ENCODE peak calls at places on chromosomes 5 and 9, in ten cellular contexts. One of them, this sample, is unnamed.

GRCh38 chr9:134551657-134552348 is 89.8 kb upstream of the COL5A1 start:
- DNase-seq in A549: peak
- DNase-seq in small intestine: no peak
- DNase-seq in CD8-positive, alpha-beta memory T cell: no peak
- DNase-seq in kidney: peak
- DNase-seq in CD4-positive, alpha-beta memory T cell: no peak
- DNase-seq in naive thymus-derived CD4-positive, alpha-beta T cell: no peak
- DNase-seq in prostate gland: no peak
- DNase-seq in upper lobe of right lung: no peak
- DNase-seq in left lung: peak
- DNase-seq in this sample: no peak

GRCh38 chr5:45826055-45826454 is 129.9 kb upstream of the HCN1 start:
- DNase-seq in A549: no peak
- DNase-seq in naive thymus-derived CD4-positive, alpha-beta T cell: no peak
- DNase-seq in upper lobe of right lung: no peak
- DNase-seq in left lung: no peak
- DNase-seq in CD4-positive, alpha-beta memory T cell: no peak
- DNase-seq in prostate gland: no peak
- DNase-seq in small intestine: no peak
- DNase-seq in kidney: no peak
- DNase-seq in CD8-positive, alpha-beta memory T cell: no peak
- DNase-seq in this sample: no peak

GRCh38 chr5:116361171-116361967 is 213.3 kb downstream of the SEMA6A start:
- DNase-seq in left lung: peak
- DNase-seq in upper lobe of right lung: peak
- DNase-seq in A549: no peak
- DNase-seq in small intestine: peak
- DNase-seq in CD4-positive, alpha-beta memory T cell: no peak
- DNase-seq in prostate gland: peak
- DNase-seq in kidney: peak
- DNase-seq in naive thymus-derived CD4-positive, alpha-beta T cell: no peak
- DNase-seq in CD8-positive, alpha-beta memory T cell: no peak
- DNase-seq in this sample: no peak

GRCh38 chr9:21609506-21609905 is 127.4 kb upstream of the IFNE start:
- DNase-seq in upper lobe of right lung: no peak
- DNase-seq in naive thymus-derived CD4-positive, alpha-beta T cell: no peak
- DNase-seq in prostate gland: no peak
- DNase-seq in left lung: no peak
- DNase-seq in CD4-positive, alpha-beta memory T cell: no peak
- DNase-seq in A549: no peak
- DNase-seq in kidney: no peak
- DNase-seq in small intestine: no peak
- DNase-seq in CD8-positive, alpha-beta memory T cell: no peak
- DNase-seq in this sample: no peak

GRCh38 chr5:105554613-105555169 is 1992.1 kb upstream of the NUDT12 start:
- DNase-seq in left lung: no peak
- DNase-seq in CD4-positive, alpha-beta memory T cell: no peak
- DNase-seq in naive thymus-derived CD4-positive, alpha-beta T cell: no peak
- DNase-seq in prostate gland: no peak
- DNase-seq in kidney: no peak
- DNase-seq in A549: no peak
- DNase-seq in upper lobe of right lung: no peak
- DNase-seq in CD8-positive, alpha-beta memory T cell: no peak
- DNase-seq in small intestine: no peak
- DNase-seq in this sample: no peak

GRCh38 chr5:141513021-141513626 is 24.2 kb downstream of the PCDHGC5 start:
- DNase-seq in A549: no peak
- DNase-seq in small intestine: no peak
- DNase-seq in CD4-positive, alpha-beta memory T cell: peak
- DNase-seq in naive thymus-derived CD4-positive, alpha-beta T cell: no peak
- DNase-seq in left lung: peak
- DNase-seq in kidney: peak
- DNase-seq in upper lobe of right lung: no peak
- DNase-seq in CD8-positive, alpha-beta memory T cell: peak
- DNase-seq in prostate gland: peak
- DNase-seq in this sample: peak

GRCh38 chr9:134659688-134660131 is 18.1 kb downstream of the COL5A1 start:
- DNase-seq in CD8-positive, alpha-beta memory T cell: no peak
- DNase-seq in A549: no peak
- DNase-seq in upper lobe of right lung: peak
- DNase-seq in kidney: peak
- DNase-seq in left lung: peak
- DNase-seq in prostate gland: no peak
- DNase-seq in naive thymus-derived CD4-positive, alpha-beta T cell: no peak
- DNase-seq in small intestine: no peak
- DNase-seq in CD4-positive, alpha-beta memory T cell: no peak
- DNase-seq in this sample: no peak

GRCh38 chr9:111232997-111233790 is 96.8 kb downstream of the OR2K2 start:
- DNase-seq in kidney: no peak
- DNase-seq in upper lobe of right lung: no peak
- DNase-seq in CD4-positive, alpha-beta memory T cell: no peak
- DNase-seq in left lung: no peak
- DNase-seq in CD8-positive, alpha-beta memory T cell: no peak
- DNase-seq in prostate gland: no peak
- DNase-seq in naive thymus-derived CD4-positive, alpha-beta T cell: no peak
- DNase-seq in A549: no peak
- DNase-seq in small intestine: no peak
- DNase-seq in this sample: no peak

GRCh38 chr5:38554860-38555259 is 1.6 kb downstream of the LIFR start:
- DNase-seq in CD8-positive, alpha-beta memory T cell: no peak
- DNase-seq in naive thymus-derived CD4-positive, alpha-beta T cell: no peak
- DNase-seq in upper lobe of right lung: no peak
- DNase-seq in prostate gland: no peak
- DNase-seq in left lung: no peak
- DNase-seq in small intestine: no peak
- DNase-seq in kidney: no peak
- DNase-seq in CD4-positive, alpha-beta memory T cell: no peak
- DNase-seq in A549: no peak
- DNase-seq in this sample: no peak
- H3K27ac ChIP-seq in CD8-positive, alpha-beta memory T cell: no peak
- H3K27ac ChIP-seq in naive thymus-derived CD4-positive, alpha-beta T cell: no peak
- H3K27ac ChIP-seq in upper lobe of right lung: peak
- H3K27ac ChIP-seq in prostate gland: peak
- H3K27ac ChIP-seq in left lung: peak
- H3K27ac ChIP-seq in small intestine: no peak
- H3K27ac ChIP-seq in kidney: peak
- H3K27ac ChIP-seq in CD4-positive, alpha-beta memory T cell: no peak
- H3K27ac ChIP-seq in A549: no peak
- H3K27ac ChIP-seq in this sample: peak

GRCh38 chr5:75574791-75575190 is 36.5 kb upstream of the ANKDD1B start:
- DNase-seq in A549: no peak
- DNase-seq in CD8-positive, alpha-beta memory T cell: no peak
- DNase-seq in small intestine: no peak
- DNase-seq in upper lobe of right lung: no peak
- DNase-seq in prostate gland: no peak
- DNase-seq in kidney: no peak
- DNase-seq in naive thymus-derived CD4-positive, alpha-beta T cell: no peak
- DNase-seq in CD4-positive, alpha-beta memory T cell: no peak
- DNase-seq in left lung: no peak
- DNase-seq in this sample: no peak
- H3K4me3 ChIP-seq in A549: no peak
- H3K4me3 ChIP-seq in CD8-positive, alpha-beta memory T cell: no peak
- H3K4me3 ChIP-seq in small intestine: no peak
- H3K4me3 ChIP-seq in upper lobe of right lung: no peak
- H3K4me3 ChIP-seq in prostate gland: no peak
- H3K4me3 ChIP-seq in kidney: no peak
- H3K4me3 ChIP-seq in naive thymus-derived CD4-positive, alpha-beta T cell: no peak
- H3K4me3 ChIP-seq in CD4-positive, alpha-beta memory T cell: no peak
- H3K4me3 ChIP-seq in left lung: no peak
- H3K4me3 ChIP-seq in this sample: peak

DNA sequence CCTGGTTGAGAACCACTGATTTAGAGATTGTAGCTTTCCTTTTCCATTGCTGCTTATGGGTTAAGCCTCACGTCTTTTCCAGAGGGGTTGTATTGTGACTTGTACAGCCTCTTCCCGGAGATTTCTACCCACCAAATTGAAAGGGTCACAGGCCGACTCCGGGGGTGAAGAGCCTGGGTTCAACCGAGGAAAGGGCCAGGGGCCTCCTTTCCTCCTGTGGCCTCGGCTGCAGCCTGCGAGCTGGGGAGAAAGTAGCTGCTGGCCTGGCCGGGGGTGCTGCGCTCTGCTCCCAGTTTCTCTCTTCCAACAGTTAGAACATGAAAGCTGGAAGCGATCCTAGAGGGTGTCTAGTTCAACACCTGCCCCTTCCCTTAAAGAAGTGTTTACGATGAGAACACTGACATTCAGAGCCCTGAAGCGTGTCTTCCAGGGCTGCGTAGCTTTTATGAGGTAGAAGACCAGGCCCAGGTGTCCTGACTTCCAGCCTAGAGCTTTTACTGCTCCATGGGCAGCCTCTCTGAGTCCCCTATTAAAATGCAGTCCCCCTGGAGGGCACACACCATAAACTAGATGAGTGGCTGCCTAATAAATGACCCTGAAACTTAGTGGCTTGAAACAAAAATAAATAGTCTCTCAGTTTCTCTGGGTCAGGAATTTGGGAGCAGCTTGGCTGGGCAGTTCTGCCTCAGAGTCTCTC is 56.9 kb downstream of the ACER2 start:
- DNase-seq in naive thymus-derived CD4-positive, alpha-beta T cell: no peak
- DNase-seq in A549: no peak
- DNase-seq in upper lobe of right lung: no peak
- DNase-seq in prostate gland: no peak
- DNase-seq in small intestine: no peak
- DNase-seq in CD8-positive, alpha-beta memory T cell: no peak
- DNase-seq in kidney: no peak
- DNase-seq in CD4-positive, alpha-beta memory T cell: no peak
- DNase-seq in left lung: no peak
- DNase-seq in this sample: no peak
- H3K27ac ChIP-seq in naive thymus-derived CD4-positive, alpha-beta T cell: no peak
- H3K27ac ChIP-seq in A549: no peak
- H3K27ac ChIP-seq in upper lobe of right lung: no peak
- H3K27ac ChIP-seq in prostate gland: no peak
- H3K27ac ChIP-seq in small intestine: no peak
- H3K27ac ChIP-seq in CD8-positive, alpha-beta memory T cell: no peak
- H3K27ac ChIP-seq in kidney: peak
- H3K27ac ChIP-seq in CD4-positive, alpha-beta memory T cell: no peak
- H3K27ac ChIP-seq in left lung: no peak
- H3K27ac ChIP-seq in this sample: no peak

GRCh38 chr5:16826379-16827125 is 109.5 kb downstream of the MYO10 start:
- DNase-seq in CD4-positive, alpha-beta memory T cell: no peak
- DNase-seq in CD8-positive, alpha-beta memory T cell: no peak
- DNase-seq in small intestine: no peak
- DNase-seq in left lung: no peak
- DNase-seq in kidney: no peak
- DNase-seq in prostate gland: no peak
- DNase-seq in A549: no peak
- DNase-seq in upper lobe of right lung: no peak
- DNase-seq in naive thymus-derived CD4-positive, alpha-beta T cell: no peak
- DNase-seq in this sample: no peak
- H3K4me3 ChIP-seq in CD4-positive, alpha-beta memory T cell: no peak
- H3K4me3 ChIP-seq in CD8-positive, alpha-beta memory T cell: no peak
- H3K4me3 ChIP-seq in small intestine: no peak
- H3K4me3 ChIP-seq in left lung: no peak
- H3K4me3 ChIP-seq in kidney: no peak
- H3K4me3 ChIP-seq in prostate gland: no peak
- H3K4me3 ChIP-seq in A549: no peak
- H3K4me3 ChIP-seq in upper lobe of right lung: no peak
- H3K4me3 ChIP-seq in naive thymus-derived CD4-positive, alpha-beta T cell: no peak
- H3K4me3 ChIP-seq in this sample: no peak

DNA sequence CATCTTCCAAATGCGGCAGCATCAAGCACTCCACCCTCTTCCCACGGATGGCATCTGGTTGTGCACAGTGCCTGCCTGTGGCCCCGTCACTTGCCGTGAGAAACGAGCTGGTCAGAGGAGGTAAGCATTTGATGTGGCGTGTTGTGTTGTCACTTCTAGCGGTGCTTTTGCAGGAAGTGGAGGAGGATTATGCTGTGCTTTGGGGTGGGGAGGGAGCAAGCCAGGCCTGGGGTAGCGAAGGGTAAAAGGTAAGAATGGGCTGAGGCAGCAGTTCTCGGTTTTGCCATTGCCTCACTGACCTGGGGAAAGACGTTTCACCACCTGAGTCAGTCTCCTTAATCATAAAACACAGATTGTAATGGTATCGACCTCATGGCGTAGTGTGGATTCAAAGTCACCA is 2.3 kb upstream of the POMT1 start:
- DNase-seq in small intestine: peak
- DNase-seq in prostate gland: no peak
- DNase-seq in CD8-positive, alpha-beta memory T cell: peak
- DNase-seq in A549: no peak
- DNase-seq in upper lobe of right lung: no peak
- DNase-seq in left lung: no peak
- DNase-seq in CD4-positive, alpha-beta memory T cell: peak
- DNase-seq in kidney: no peak
- DNase-seq in naive thymus-derived CD4-positive, alpha-beta T cell: peak
- DNase-seq in this sample: no peak
- H3K27ac ChIP-seq in small intestine: no peak
- H3K27ac ChIP-seq in prostate gland: no peak
- H3K27ac ChIP-seq in CD8-positive, alpha-beta memory T cell: peak
- H3K27ac ChIP-seq in A549: no peak
- H3K27ac ChIP-seq in upper lobe of right lung: no peak
- H3K27ac ChIP-seq in left lung: no peak
- H3K27ac ChIP-seq in CD4-positive, alpha-beta memory T cell: peak
- H3K27ac ChIP-seq in kidney: no peak
- H3K27ac ChIP-seq in naive thymus-derived CD4-positive, alpha-beta T cell: peak
- H3K27ac ChIP-seq in this sample: no peak

DNA sequence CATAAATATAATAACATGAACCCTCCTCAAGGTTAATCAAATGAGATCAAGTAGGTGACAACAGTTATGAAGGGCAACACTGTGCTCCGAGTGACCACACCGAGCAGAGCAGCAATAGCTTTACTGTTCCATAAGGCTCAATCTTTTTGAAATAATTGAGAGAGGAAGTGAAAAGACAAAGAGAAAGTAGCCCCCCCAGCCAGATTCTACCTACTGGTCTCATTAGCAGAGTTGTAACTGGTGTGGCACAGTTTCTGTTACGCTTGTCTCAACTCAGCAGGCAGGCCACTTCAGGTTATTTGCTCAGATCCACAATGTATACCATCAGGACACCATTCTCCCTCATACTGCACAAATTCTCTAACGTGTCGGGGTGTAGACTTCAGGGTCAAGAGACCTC is 14.0 kb downstream of the PRUNE2 start:
- DNase-seq in upper lobe of right lung: no peak
- DNase-seq in kidney: no peak
- DNase-seq in prostate gland: no peak
- DNase-seq in CD8-positive, alpha-beta memory T cell: no peak
- DNase-seq in naive thymus-derived CD4-positive, alpha-beta T cell: no peak
- DNase-seq in CD4-positive, alpha-beta memory T cell: no peak
- DNase-seq in A549: no peak
- DNase-seq in left lung: no peak
- DNase-seq in small intestine: no peak
- DNase-seq in this sample: no peak
- H3K4me3 ChIP-seq in upper lobe of right lung: no peak
- H3K4me3 ChIP-seq in kidney: no peak
- H3K4me3 ChIP-seq in prostate gland: no peak
- H3K4me3 ChIP-seq in CD8-positive, alpha-beta memory T cell: no peak
- H3K4me3 ChIP-seq in naive thymus-derived CD4-positive, alpha-beta T cell: no peak
- H3K4me3 ChIP-seq in CD4-positive, alpha-beta memory T cell: no peak
- H3K4me3 ChIP-seq in A549: no peak
- H3K4me3 ChIP-seq in left lung: no peak
- H3K4me3 ChIP-seq in small intestine: no peak
- H3K4me3 ChIP-seq in this sample: no peak